ENCODE peak calls at places on chromosomes 4 and X, in six cellular contexts. V is IMR-90, A is mesenchymal stem cell, U is mesendoderm, H is trophoblast cell, S is H9. E is an unnamed sample.

GRCh38 chr4:123405212-123405856 is 8.7 kb downstream of the SPRY1 start:
- DNase-seq in H (no peak), S (no peak), V (no peak), U (no peak), A (no peak), E (no peak)

GRCh38 chr4:88965053-88965452 is 91.9 kb downstream of the FAM13A start:
- DNase-seq in S (no peak), V (peak), H (no peak), U (no peak), A (no peak), E (no peak)

GRCh38 chrX:122246937-122247336 is 937.1 kb upstream of the GRIA3 start:
- DNase-seq in S (no peak), H (no peak), U (no peak), V (no peak), A (no peak), E (no peak)

GRCh38 chrX:119015407-119016242 is 41.2 kb downstream of the LONRF3 start:
- DNase-seq in S (no peak), V (peak), U (peak), H (peak), A (peak), E (no peak)

GRCh38 chr4:95637047-95637600 is 88.4 kb upstream of the UNC5C start:
- DNase-seq in V (no peak), U (peak), H (peak), S (peak), A (peak), E (peak)

GRCh38 chr4:39083164-39083563 is 21.1 kb downstream of the KLHL5 start:
- DNase-seq in S (no peak), A (no peak), V (peak), U (no peak), H (no peak), E (no peak)

GRCh38 chrX:51395807-51396728 is 63.4 kb downstream of the NUDT10 start:
- DNase-seq in V (no peak), H (peak), U (peak), S (peak), A (no peak), E (peak)

GRCh38 chrX:45138525-45138924 is 62.2 kb downstream of the DIPK2B start:
- DNase-seq in A (no peak), H (no peak), S (no peak), U (peak), V (no peak), E (no peak)

GRCh38 chrX:17414057-17414658 is 39.2 kb downstream of the NHS start:
- DNase-seq in A (no peak), H (peak), S (no peak), V (no peak), U (no peak), E (no peak)

GRCh38 chrX:11664211-11664888 is 1.4 kb downstream of the ARHGAP6 start:
- DNase-seq in V (no peak), A (peak), H (peak), S (peak), U (peak), E (no peak)

GRCh38 chr4:7862561-7863200 is 77.0 kb downstream of the AFAP1 start:
- DNase-seq in U (no peak), S (no peak), H (no peak), V (no peak), A (no peak), E (peak)

GRCh38 chr4:20299515-20299914 is 47.8 kb downstream of the SLIT2 start:
- DNase-seq in A (peak), V (peak), U (peak), S (no peak), H (peak), E (no peak)

GRCh38 chr4:70437212-70437611 is 34.8 kb upstream of the MUC7 start:
- DNase-seq in H (no peak), A (no peak), U (peak), V (no peak), S (peak), E (no peak)

GRCh38 chr4:14620567-14621138 is 381.6 kb upstream of the CPEB2 start:
- DNase-seq in V (no peak), H (no peak), U (no peak), S (peak), A (no peak), E (no peak)

GRCh38 chr4:121273191-121273590 is 107.6 kb downstream of the QRFPR start:
- DNase-seq in A (no peak), H (no peak), S (no peak), V (no peak), U (no peak), E (no peak)

GRCh38 chrX:68912113-68912980 is 83.5 kb downstream of the EFNB1 start:
- DNase-seq in U (peak), S (peak), H (peak), V (no peak), A (peak), E (peak)

GRCh38 chr4:185889566-185889965 is 77.6 kb upstream of the SORBS2 start:
- DNase-seq in U (no peak), A (no peak), V (no peak), H (no peak), S (no peak), E (no peak)

GRCh38 chrX:131783555-131784338 is 239.4 kb upstream of the STK26 start:
- DNase-seq in V (peak), A (no peak), U (no peak), H (peak), S (no peak), E (no peak)

GRCh38 chrX:41137589-41137988 is 52.3 kb downstream of the USP9X start:
- DNase-seq in H (peak), U (no peak), A (no peak), V (peak), S (no peak), E (no peak)

GRCh38 chrX:23901065-23901464 is 6.7 kb downstream of the APOO start:
- DNase-seq in S (no peak), V (peak), H (peak), A (peak), U (peak), E (no peak)

GRCh38 chr4:150581611-150582010 is 340 bp upstream of the MAB21L2 start:
- DNase-seq in H (no peak), A (peak), V (peak), S (peak), U (peak), E (peak)

GRCh38 chr4:183412836-183413561 is 31.4 kb upstream of the CDKN2AIP start:
- DNase-seq in S (no peak), A (no peak), H (no peak), V (no peak), U (no peak), E (no peak)

GRCh38 chr4:56863441-56864129 is 42.1 kb upstream of the SPINK2 start:
- DNase-seq in S (no peak), U (no peak), H (no peak), A (no peak), V (peak), E (no peak)

GRCh38 chr4:146165840-146166239 is 9.7 kb upstream of the LSM6 start:
- DNase-seq in A (peak), V (peak), H (peak), U (no peak), S (no peak), E (no peak)

GRCh38 chrX:41110801-41111625 is 25.8 kb downstream of the USP9X start:
- DNase-seq in S (no peak), A (no peak), V (peak), U (peak), H (no peak), E (no peak)

GRCh38 chr4:185312699-185313098 is 83.0 kb downstream of the LRP2BP start:
- DNase-seq in H (peak), A (no peak), V (peak), U (no peak), S (no peak), E (no peak)

GRCh38 chr4:176376032-176376614 is 56.4 kb downstream of the SPCS3 start:
- DNase-seq in A (peak), U (peak), S (no peak), V (peak), H (peak), E (no peak)

GRCh38 chrX:118259213-118259612 is 86.7 kb upstream of the WDR44 start:
- DNase-seq in V (no peak), A (no peak), H (no peak), U (no peak), S (no peak), E (no peak)

GRCh38 chr4:165476214-165477098 is 97.6 kb downstream of the CPE start:
- DNase-seq in S (no peak), H (peak), V (peak), A (peak), U (no peak), E (no peak)

GRCh38 chr4:6575503-6576240 is 683 bp downstream of the MAN2B2 start:
- DNase-seq in S (no peak), V (no peak), U (no peak), H (no peak), A (no peak), E (no peak)

GRCh38 chr4:187021436-187022205 is 298.0 kb upstream of the FAT1 start:
- DNase-seq in V (no peak), H (no peak), S (no peak), U (peak), A (no peak), E (no peak)

GRCh38 chrX:21973321-21974010 is 33.0 kb downstream of the SMS start:
- DNase-seq in S (no peak), H (peak), A (no peak), U (peak), V (no peak), E (no peak)

GRCh38 chrX:130125090-130125489 is 14.8 kb upstream of the ELF4 start:
- DNase-seq in S (no peak), A (peak), V (no peak), U (no peak), H (peak), E (no peak)

GRCh38 chrX:9885150-9885549 is 82.0 kb upstream of the CLDN34 start:
- DNase-seq in A (peak), V (peak), H (peak), U (peak), S (peak), E (no peak)

GRCh38 chr4:155954939-155955338 is 1.3 kb upstream of the CTSO start:
- DNase-seq in A (no peak), S (no peak), V (peak), H (no peak), U (no peak), E (no peak)

GRCh38 chr4:118033148-118034060 is 882 bp upstream of the NDST3 start:
- DNase-seq in V (peak), U (peak), A (peak), H (peak), S (peak), E (peak)

GRCh38 chr4:85807247-85807915 is 332.4 kb downstream of the ARHGAP24 start:
- DNase-seq in S (no peak), V (no peak), U (no peak), A (no peak), H (no peak), E (no peak)
- H3K4ac ChIP-seq in S (no peak), V (no peak), U (no peak), A (no peak), H (no peak), E (no peak)

DNA sequence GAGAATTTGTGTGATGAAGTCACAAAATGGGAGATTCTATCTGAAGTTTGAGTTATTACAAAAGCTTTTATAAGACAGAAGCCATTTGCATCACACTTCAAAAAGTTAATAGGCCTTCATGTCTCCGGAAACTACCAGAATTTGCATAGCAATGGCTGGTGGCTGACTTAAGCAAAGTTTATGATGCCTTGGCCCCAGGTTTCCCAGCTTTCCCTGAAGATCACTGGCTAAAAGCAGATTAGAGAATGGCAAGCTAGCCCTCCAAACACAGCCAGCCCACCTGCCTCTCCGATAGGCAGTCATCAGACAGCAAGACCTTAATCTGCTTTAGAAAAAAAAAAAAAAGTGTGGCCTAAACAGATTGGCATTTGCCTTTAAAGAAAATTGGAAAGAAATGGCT is 197.8 kb downstream of the HS3ST1 start:
- DNase-seq in U (peak), A (no peak), V (no peak), H (no peak), S (peak), E (no peak)
- H2BK5ac ChIP-seq in U (no peak), A (no peak), V (no peak), H (no peak), S (no peak), E (no peak)

DNA sequence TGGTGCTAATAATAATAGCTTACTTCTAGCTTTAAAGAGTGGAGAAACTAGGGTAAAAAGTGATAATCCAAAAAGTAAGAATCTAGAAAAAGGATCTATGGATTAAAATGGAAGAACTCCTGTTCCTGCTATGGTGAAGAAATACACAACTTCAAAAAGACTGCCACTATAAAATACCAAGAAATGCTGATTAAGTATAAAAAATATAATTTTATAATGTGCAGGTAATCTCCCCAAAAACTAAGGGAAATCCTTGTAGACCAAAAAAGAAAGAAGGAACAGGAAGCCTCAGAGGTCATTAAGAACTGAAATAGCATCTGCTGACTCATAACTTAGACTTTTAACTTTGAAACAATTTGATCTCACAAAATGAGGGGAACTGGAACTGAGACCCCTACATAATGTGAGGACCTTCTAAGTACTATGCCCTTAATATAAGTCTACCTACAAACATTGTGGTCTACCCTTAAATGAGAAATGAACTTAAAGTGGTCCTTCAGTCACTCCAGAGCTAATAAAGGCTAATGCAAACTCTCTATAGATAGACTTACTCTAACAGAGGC is 50.6 kb upstream of the SRPX start:
- DNase-seq in H (no peak), A (no peak), V (no peak), U (no peak), S (no peak), E (no peak)
- H3K4ac ChIP-seq in H (no peak), A (no peak), V (no peak), U (no peak), S (no peak), E (no peak)

GRCh38 chr4:162056947-162057346 is 106.9 kb downstream of the FSTL5 start:
- DNase-seq in A (no peak), V (no peak), U (peak), S (no peak), H (no peak), E (no peak)

DNA sequence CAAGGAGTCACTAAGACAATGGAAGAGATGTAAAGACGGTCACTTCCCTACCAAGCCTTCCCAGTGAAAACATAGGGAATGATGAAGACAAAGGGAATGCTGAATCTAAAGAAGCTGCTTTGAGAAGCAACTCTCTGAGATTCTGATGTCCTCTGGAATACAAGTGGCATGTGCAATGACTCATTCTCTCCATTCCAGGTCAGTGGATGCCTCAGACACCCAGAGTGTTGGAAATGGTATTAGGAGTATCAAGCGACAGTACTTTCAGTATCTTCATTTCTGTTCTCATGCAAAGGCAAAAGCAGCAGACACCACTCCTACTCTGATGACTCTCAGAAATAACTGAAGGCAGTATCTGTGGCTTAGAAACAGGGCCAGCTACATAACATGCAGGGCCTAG is 102.6 kb downstream of the FSTL5 start:
- DNase-seq in V (no peak), H (peak), U (peak), S (peak), A (peak), E (peak)
- H2BK5ac ChIP-seq in V (no peak), H (no peak), U (no peak), S (no peak), A (no peak), E (no peak)

GRCh38 chrX:56563231-56564116 is at the start of gene UBQLN2:
- DNase-seq in S (peak), A (peak), V (peak), H (peak), U (peak), E (peak)
- H3K4ac ChIP-seq in S (no peak), A (peak), V (peak), H (peak), U (no peak), E (no peak)

E was measured in neuronal stem cell.